ENCODE peak calls at places on chromosomes 16 and 17, in four cellular contexts. One of them, this sample, is unnamed.

GRCh38 chr17:13031718-13032350 is 14.0 kb upstream of the ELAC2 start:
- DNase-seq in kidney: no peak
- DNase-seq in NB4: peak
- DNase-seq in HCT116: peak
- DNase-seq in this sample: peak

GRCh38 chr17:78640700-78641099 is 63.5 kb upstream of the DNAH17 start:
- DNase-seq in kidney: no peak
- DNase-seq in NB4: no peak
- DNase-seq in HCT116: no peak
- DNase-seq in this sample: no peak

GRCh38 chr17:34840758-34841157 is 120.5 kb downstream of the CCT6B start:
- DNase-seq in kidney: no peak
- DNase-seq in NB4: no peak
- DNase-seq in HCT116: no peak
- DNase-seq in this sample: no peak

GRCh38 chr16:35862242-35862641 is 2402.8 kb downstream of the TP53TG3F start:
- DNase-seq in kidney: no peak
- DNase-seq in NB4: peak
- DNase-seq in HCT116: no peak
- DNase-seq in this sample: no peak

GRCh38 chr17:27389542-27390140 is 66.6 kb upstream of the KSR1 start:
- DNase-seq in kidney: no peak
- DNase-seq in NB4: no peak
- DNase-seq in HCT116: no peak
- DNase-seq in this sample: no peak

GRCh38 chr17:82160081-82160480 is 52.6 kb downstream of the CCDC57 start:
- DNase-seq in kidney: peak
- DNase-seq in NB4: no peak
- DNase-seq in HCT116: peak
- DNase-seq in this sample: no peak

GRCh38 chr17:61235001-61235820 is 164.4 kb upstream of the TBX2 start:
- DNase-seq in kidney: no peak
- DNase-seq in NB4: no peak
- DNase-seq in HCT116: no peak
- DNase-seq in this sample: no peak

GRCh38 chr16:66798162-66798561 is 3.2 kb downstream of the TERB1 start:
- DNase-seq in kidney: no peak
- DNase-seq in NB4: no peak
- DNase-seq in HCT116: no peak
- DNase-seq in this sample: no peak

GRCh38 chr16:10087151-10087550 is 95.1 kb downstream of the GRIN2A start:
- DNase-seq in kidney: no peak
- DNase-seq in NB4: no peak
- DNase-seq in HCT116: no peak
- DNase-seq in this sample: no peak

GRCh38 chr16:72199938-72200337 is 28.0 kb upstream of the PMFBP1 start:
- DNase-seq in kidney: no peak
- DNase-seq in NB4: no peak
- DNase-seq in HCT116: no peak
- DNase-seq in this sample: no peak

GRCh38 chr16:55501549-55502322 is 7.1 kb upstream of the LPCAT2 start:
- DNase-seq in kidney: no peak
- DNase-seq in NB4: peak
- DNase-seq in HCT116: no peak
- DNase-seq in this sample: no peak

GRCh38 chr16:1902547-1903219 is 15.5 kb downstream of the HS3ST6 start:
- DNase-seq in kidney: peak
- DNase-seq in NB4: no peak
- DNase-seq in HCT116: no peak
- DNase-seq in this sample: no peak

GRCh38 chr17:79536212-79536840 is 74.5 kb downstream of the RBFOX3 start:
- DNase-seq in kidney: peak
- DNase-seq in NB4: no peak
- DNase-seq in HCT116: no peak
- DNase-seq in this sample: no peak

GRCh38 chr16:77856455-77857138 is 68.2 kb downstream of the VAT1L start:
- DNase-seq in kidney: no peak
- DNase-seq in NB4: no peak
- DNase-seq in HCT116: no peak
- DNase-seq in this sample: no peak
- H3K4me3 ChIP-seq in kidney: no peak
- H3K4me3 ChIP-seq in NB4: no peak
- H3K4me3 ChIP-seq in HCT116: no peak
- H3K4me3 ChIP-seq in this sample: no peak

GRCh38 chr17:44871546-44871945 is 23.9 kb downstream of the HIGD1B start:
- DNase-seq in kidney: no peak
- DNase-seq in NB4: no peak
- DNase-seq in HCT116: no peak
- DNase-seq in this sample: no peak

GRCh38 chr17:44877121-44877520 is 22.1 kb downstream of the EFTUD2 start:
- DNase-seq in kidney: no peak
- DNase-seq in NB4: no peak
- DNase-seq in HCT116: no peak
- DNase-seq in this sample: no peak

GRCh38 chr17:44878627-44879221 is 20.5 kb downstream of the EFTUD2 start:
- DNase-seq in kidney: no peak
- DNase-seq in NB4: peak
- DNase-seq in HCT116: peak
- DNase-seq in this sample: no peak

GRCh38 chr17:44872131-44872768 is 24.6 kb downstream of the HIGD1B start:
- DNase-seq in kidney: no peak
- DNase-seq in NB4: no peak
- DNase-seq in HCT116: no peak
- DNase-seq in this sample: no peak

GRCh38 chr17:44875761-44876160 is 23.5 kb downstream of the EFTUD2 start:
- DNase-seq in kidney: no peak
- DNase-seq in NB4: no peak
- DNase-seq in HCT116: no peak
- DNase-seq in this sample: no peak
- TF ChIP-seq CTCF in kidney: no peak
- TF ChIP-seq CTCF in NB4: no peak
- TF ChIP-seq CTCF in HCT116: no peak
- TF ChIP-seq CTCF in this sample: no peak

GRCh38 chr16:30984669-30985400 is at the start of gene HSD3B7:
- DNase-seq in kidney: peak
- DNase-seq in NB4: peak
- DNase-seq in HCT116: peak
- DNase-seq in this sample: peak
- H3K4me3 ChIP-seq in kidney: peak
- H3K4me3 ChIP-seq in NB4: no peak
- H3K4me3 ChIP-seq in HCT116: peak
- H3K4me3 ChIP-seq in this sample: peak

GRCh38 chr16:57754354-57755060 is 18.9 kb downstream of the KATNB1 start:
- DNase-seq in kidney: no peak
- DNase-seq in NB4: no peak
- DNase-seq in HCT116: no peak
- DNase-seq in this sample: no peak

GRCh38 chr16:57752581-57753447 is 17.2 kb downstream of the KATNB1 start:
- DNase-seq in kidney: peak
- DNase-seq in NB4: no peak
- DNase-seq in HCT116: no peak
- DNase-seq in this sample: no peak

GRCh38 chr16:57755061-57755684 is 19.6 kb downstream of the KATNB1 start:
- DNase-seq in kidney: peak
- DNase-seq in NB4: no peak
- DNase-seq in HCT116: no peak
- DNase-seq in this sample: no peak

GRCh38 chr16:57752203-57752580 is 16.6 kb downstream of the KATNB1 start:
- DNase-seq in kidney: peak
- DNase-seq in NB4: no peak
- DNase-seq in HCT116: no peak
- DNase-seq in this sample: no peak

DNA sequence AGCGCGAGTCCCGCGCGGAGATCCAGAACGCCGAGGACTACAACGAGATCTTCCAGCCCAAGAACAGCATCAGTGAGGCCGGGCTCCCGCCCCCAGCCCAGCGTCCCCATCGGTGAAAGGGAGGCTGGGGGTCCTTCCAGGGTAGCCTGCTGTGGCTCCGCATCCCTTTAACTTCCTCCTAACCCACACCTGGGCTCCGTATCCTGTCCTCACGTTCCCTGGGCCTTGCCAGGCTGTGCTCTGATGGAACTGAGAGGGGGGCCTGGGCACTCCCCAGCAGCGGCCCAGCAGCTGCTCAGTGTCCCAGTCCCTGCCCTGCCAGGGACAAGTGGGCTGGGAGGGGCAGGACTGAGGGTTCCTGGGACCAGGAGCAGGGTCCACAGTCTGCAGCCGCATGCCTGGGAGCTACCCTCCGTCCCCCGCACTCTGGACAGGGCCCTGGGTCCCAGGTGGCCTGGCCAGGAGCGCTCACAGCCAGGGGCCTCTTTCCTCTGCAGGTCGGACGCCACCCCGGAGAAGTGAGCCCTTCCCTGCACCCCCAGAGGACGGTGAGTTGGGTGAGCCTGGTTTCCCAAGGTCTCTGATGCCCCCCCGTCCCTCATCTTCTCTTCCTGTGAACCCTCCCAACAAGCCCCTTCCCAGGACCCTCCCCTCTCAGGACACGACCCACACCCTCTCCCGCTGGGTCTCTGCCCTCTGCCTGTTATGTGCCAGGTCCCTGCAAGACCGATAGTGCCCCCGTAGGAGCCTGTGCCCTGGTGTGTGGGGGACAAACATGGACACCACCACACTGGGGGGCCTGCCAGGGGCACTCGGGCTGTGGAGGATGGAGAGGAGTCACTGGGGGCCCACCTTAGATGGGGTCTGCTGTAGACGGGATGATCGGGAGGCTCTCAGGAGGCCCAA is 18.1 kb downstream of the KATNB1 start:
- DNase-seq in kidney: peak
- DNase-seq in NB4: no peak
- DNase-seq in HCT116: no peak
- DNase-seq in this sample: no peak
- TF ChIP-seq CTCF in kidney: no peak
- TF ChIP-seq CTCF in NB4: no peak
- TF ChIP-seq CTCF in HCT116: no peak
- TF ChIP-seq CTCF in this sample: no peak

DNA sequence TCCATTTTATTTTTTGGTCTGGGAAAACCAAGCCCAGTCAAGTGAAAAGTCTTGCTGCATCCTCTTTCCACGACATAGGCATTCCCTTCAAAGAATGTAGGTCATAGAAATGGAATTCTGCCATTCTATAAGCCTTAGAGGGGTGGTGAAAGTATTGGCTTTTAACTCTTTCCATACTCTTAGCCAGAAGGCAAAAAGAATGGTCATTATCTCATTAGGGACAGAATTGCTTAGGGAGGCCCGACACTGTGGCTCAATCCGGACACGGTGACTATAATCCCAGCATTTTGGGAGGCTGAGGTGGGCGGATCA is 7.9 kb upstream of the MSL1 start:
- DNase-seq in kidney: no peak
- DNase-seq in NB4: no peak
- DNase-seq in HCT116: no peak
- DNase-seq in this sample: no peak
- H3K4me3 ChIP-seq in kidney: peak
- H3K4me3 ChIP-seq in NB4: peak
- H3K4me3 ChIP-seq in HCT116: peak
- H3K4me3 ChIP-seq in this sample: peak

DNA sequence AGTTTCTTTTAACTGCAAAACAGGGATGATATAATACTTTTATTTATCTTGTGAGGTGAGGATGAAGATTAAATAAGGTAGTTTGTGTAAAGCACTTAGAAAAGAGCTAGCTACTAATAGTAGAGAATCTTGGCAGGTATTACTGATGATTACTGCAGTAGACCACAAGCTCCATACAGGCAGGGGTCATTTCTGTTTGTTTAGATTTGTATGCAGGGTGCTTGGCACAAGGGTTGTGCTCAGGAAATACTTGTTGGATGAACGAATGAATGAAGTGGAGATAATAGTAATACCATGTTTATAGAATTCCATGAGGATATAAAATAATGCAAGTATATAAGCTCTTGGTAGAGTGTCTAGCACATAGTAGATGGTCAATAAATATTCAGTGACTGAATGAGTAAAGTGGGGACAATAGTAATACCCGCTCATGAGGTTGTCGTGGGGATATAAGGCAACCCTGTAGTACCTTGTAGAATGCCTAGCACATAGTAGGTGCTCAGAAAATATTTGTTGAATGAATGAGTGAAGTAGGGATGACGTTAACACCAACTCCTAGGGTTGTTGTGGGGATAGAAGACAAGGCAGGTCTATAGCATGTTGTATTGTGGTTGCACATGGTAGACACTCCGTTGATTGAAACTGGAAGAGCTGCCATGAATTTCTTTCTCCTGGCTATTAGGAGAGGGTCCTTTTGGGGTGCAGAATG is 83.0 kb downstream of the ABCC1 start:
- DNase-seq in kidney: no peak
- DNase-seq in NB4: no peak
- DNase-seq in HCT116: no peak
- DNase-seq in this sample: no peak
- TF ChIP-seq CTCF in kidney: no peak
- TF ChIP-seq CTCF in NB4: no peak
- TF ChIP-seq CTCF in HCT116: no peak
- TF ChIP-seq CTCF in this sample: no peak

DNA sequence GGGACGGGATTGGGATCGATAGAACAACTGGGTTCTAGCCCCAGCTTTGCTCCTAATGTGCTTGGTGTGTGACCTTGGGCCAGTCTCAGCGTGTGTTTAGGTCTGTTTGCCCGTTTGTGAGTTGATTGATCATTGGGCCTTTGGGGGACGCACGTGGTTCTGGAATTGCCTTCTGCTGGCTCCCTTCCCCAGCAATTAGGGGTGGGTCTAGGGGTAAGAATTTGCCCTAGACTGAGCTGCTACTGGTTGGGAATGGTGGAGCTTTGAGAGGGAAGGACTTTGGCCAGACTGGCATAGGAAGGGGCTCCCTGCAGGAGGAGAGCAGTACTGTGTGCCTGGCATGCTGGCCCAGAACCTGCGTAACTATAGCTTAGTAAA is 1.5 kb downstream of the SPNS2 start:
- DNase-seq in kidney: no peak
- DNase-seq in NB4: peak
- DNase-seq in HCT116: no peak
- DNase-seq in this sample: no peak
- H3K4me3 ChIP-seq in kidney: peak
- H3K4me3 ChIP-seq in NB4: peak
- H3K4me3 ChIP-seq in HCT116: peak
- H3K4me3 ChIP-seq in this sample: no peak